ENCODE peak calls at places on chromosomes 2 and 18, in four cellular contexts. U is choroid plexus epithelial cell, W is B cell, D is NCI-H1105 treated with DMSO at 0.1 percent for 48 hours. H is an unnamed sample.

GRCh38 chr2:18518116-18519111 is 42.0 kb downstream of the RDH14 start:
- DNase-seq in D (no peak), U (peak; percentile 75), W (no peak), H (peak; percentile 55)

GRCh38 chr2:203534486-203535077 is 519 bp downstream of the RAPH1 start:
- DNase-seq in U (peak; percentile 34), W (peak; percentile 38), D (no peak), H (peak; percentile 13)

GRCh38 chr2:3170792-3171455 is 206.7 kb downstream of the EIPR1 start:
- DNase-seq in W (no peak), D (no peak), U (no peak), H (no peak)

GRCh38 chr2:145253492-145253891 is 733.6 kb upstream of the ZEB2 start:
- DNase-seq in U (no peak), W (no peak), D (no peak), H (no peak)

GRCh38 chr2:196263181-196263747 is 91.9 kb upstream of the STK17B start:
- DNase-seq in D (no peak), U (peak; percentile 91), W (peak; percentile 63), H (peak; percentile 85)

GRCh38 chr18:53534695-53535094 is 689.8 kb downstream of the MBD2 start:
- DNase-seq in U (no peak), W (no peak), D (no peak), H (no peak)

GRCh38 chr2:235521844-235522243 is 28.0 kb downstream of the AGAP1 start:
- DNase-seq in U (peak; percentile 16), W (no peak), D (peak; percentile 78), H (no peak)

GRCh38 chr18:63604791-63605567 is 17.8 kb downstream of the SERPINB13 start:
- DNase-seq in D (no peak), W (no peak), U (no peak), H (no peak)

GRCh38 chr2:120398051-120398960 is 52.4 kb downstream of the INHBB start:
- DNase-seq in W (no peak), U (peak; percentile 43), D (no peak), H (peak; percentile 43)

GRCh38 chr2:127641846-127642510 is 4.0 kb upstream of the GPR17 start:
- DNase-seq in W (peak; percentile 56), D (no peak), U (no peak), H (no peak)

GRCh38 chr2:133867131-133867530 is 298.9 kb upstream of the NCKAP5 start:
- DNase-seq in D (no peak), W (no peak), U (no peak), H (no peak)

GRCh38 chr18:5107990-5108389 is 89.1 kb downstream of the AKAIN1 start:
- DNase-seq in W (no peak), D (no peak), U (no peak), H (no peak)

GRCh38 chr18:6207119-6207518 is 207.6 kb downstream of the L3MBTL4 start:
- DNase-seq in W (no peak), D (peak; percentile 4), U (no peak), H (no peak)

GRCh38 chr2:71530246-71530986 is 77.1 kb downstream of the DYSF start:
- DNase-seq in U (peak; percentile 73), W (no peak), D (peak; percentile 31), H (peak; percentile 61)

GRCh38 chr18:7958897-7959146 is 391.7 kb downstream of the PTPRM start:
- DNase-seq in U (no peak), W (no peak), D (no peak), H (peak; percentile 16)

GRCh38 chr18:44510376-44510775 is 170.3 kb upstream of the SETBP1 start:
- DNase-seq in W (no peak), D (no peak), U (no peak), H (no peak)

GRCh38 chr18:50620319-50620718 is 60.4 kb downstream of the MAPK4 start:
- DNase-seq in D (no peak), W (no peak), U (no peak), H (no peak)

GRCh38 chr2:207879536-207879935 is 109.8 kb upstream of the FZD5 start:
- DNase-seq in W (no peak), D (no peak), U (no peak), H (peak; percentile 29)

GRCh38 chr2:144320491-144320890 is 199.4 kb downstream of the ZEB2 start:
- DNase-seq in D (no peak), U (peak; percentile 20), W (no peak), H (peak; percentile 39)